ENCODE peak calls at places on chromosomes 3 and 15, in six cellular contexts. Q is prostate gland; H is heart left ventricle; D is mesothelial cell of epicardium; U is NCI-H774; V is stimulated activated naive CD4-positive, alpha-beta T cell treated with Interleukin-2 at 50 U/mL for 16 hours. B is an unnamed sample.

GRCh38 chr3:70298385-70298784 is 14.1 kb downstream of the MDFIC2 start:
- DNase-seq in H (no peak), D (no peak), Q (no peak), V (no peak), U (no peak), B (no peak)

GRCh38 chr3:183912895-183913579 is 28.4 kb upstream of the PARL start:
- DNase-seq in H (no peak), Q (no peak), U (no peak), D (no peak), V (no peak), B (no peak)

GRCh38 chr15:93213281-93213680 is 124.3 kb upstream of the RGMA start:
- DNase-seq in H (peak), V (no peak), D (no peak), U (no peak), Q (no peak), B (no peak)

GRCh38 chr15:62138124-62138523 is 27.0 kb downstream of the C2CD4B start:
- DNase-seq in D (no peak), U (no peak), H (no peak), V (no peak), Q (no peak), B (no peak)

GRCh38 chr3:31010491-31010890 is 116.0 kb upstream of the GADL1 start:
- DNase-seq in V (no peak), D (no peak), H (no peak), Q (no peak), U (no peak), B (no peak)

GRCh38 chr3:133037440-133037839 is 751 bp upstream of the TMEM108 start:
- DNase-seq in H (no peak), D (no peak), Q (no peak), U (no peak), V (no peak), B (no peak)

GRCh38 chr3:31041161-31041978 is 146.9 kb upstream of the GADL1 start:
- DNase-seq in Q (no peak), U (no peak), D (no peak), V (no peak), H (no peak), B (no peak)

GRCh38 chr3:41431386-41431785 is 232.1 kb downstream of the CTNNB1 start:
- DNase-seq in U (no peak), H (no peak), Q (no peak), D (no peak), V (no peak), B (no peak)

GRCh38 chr3:12705981-12706380 is 42.1 kb upstream of the RAF1 start:
- DNase-seq in V (no peak), D (no peak), H (no peak), U (no peak), Q (no peak), B (no peak)

GRCh38 chr15:54082836-54083492 is 104.7 kb downstream of the UNC13C start:
- DNase-seq in U (no peak), Q (no peak), D (peak), H (no peak), V (no peak), B (no peak)

GRCh38 chr15:100334456-100334855 is 7.3 kb downstream of the ADAMTS17 start:
- DNase-seq in V (no peak), Q (no peak), H (no peak), U (no peak), D (no peak), B (no peak)

GRCh38 chr15:28096720-28097431 is 2.2 kb downstream of the OCA2 start:
- DNase-seq in D (peak), Q (no peak), U (no peak), H (no peak), V (no peak), B (no peak)

GRCh38 chr3:128794067-128794768 is 68.2 kb downstream of the RAB7A start:
- DNase-seq in V (peak), Q (no peak), U (no peak), D (no peak), H (no peak), B (no peak)

GRCh38 chr15:59528965-59529402 is 82.6 kb upstream of the GCNT3 start:
- DNase-seq in U (peak), V (peak), D (peak), Q (peak), H (peak), B (peak)

GRCh38 chr15:42071717-42072116 is 22.6 kb downstream of the PLA2G4D start:
- DNase-seq in Q (no peak), D (no peak), V (no peak), H (no peak), U (no peak), B (no peak)

GRCh38 chr3:12553921-12554391 is 2.9 kb upstream of the MKRN2 start:
- DNase-seq in U (no peak), H (peak), V (no peak), D (no peak), Q (no peak), B (no peak)

GRCh38 chr3:68057637-68058320 is 403.4 kb upstream of the SUCLG2 start:
- DNase-seq in D (no peak), V (peak), Q (no peak), H (no peak), U (no peak), B (peak)

GRCh38 chr15:73862276-73862675 is 11.1 kb upstream of the TBC1D21 start:
- DNase-seq in V (no peak), U (no peak), H (no peak), D (no peak), Q (no peak), B (no peak)

GRCh38 chr3:33658971-33659848 is 58.8 kb downstream of the CLASP2 start:
- DNase-seq in Q (peak), U (peak), H (peak), D (peak), V (no peak), B (no peak)

GRCh38 chr3:52704611-52705437 is 767 bp downstream of the GLT8D1 start:
- DNase-seq in Q (no peak), U (no peak), V (no peak), H (no peak), D (no peak), B (no peak)

GRCh38 chr3:45701167-45701867 is 12.1 kb downstream of the SACM1L start:
- DNase-seq in Q (no peak), D (no peak), H (no peak), U (no peak), V (no peak), B (no peak)

GRCh38 chr15:92005154-92005553 is 151.6 kb downstream of the SLCO3A1 start:
- DNase-seq in V (peak), H (no peak), Q (no peak), D (no peak), U (peak), B (no peak)

GRCh38 chr15:26628879-26629529 is 143.9 kb downstream of the GABRB3 start:
- DNase-seq in D (peak), Q (peak), H (peak), V (no peak), U (peak), B (no peak)

GRCh38 chr3:51384145-51384729 is 854 bp upstream of the MANF start:
- DNase-seq in U (no peak), Q (no peak), D (no peak), H (peak), V (peak), B (no peak)